ENCODE peak calls at places on chromosome 7, in five cellular contexts. D is lung; P is naive thymus-derived CD4-positive, alpha-beta T cell; H is H7; E is GM12865. Z is an unnamed sample.

GRCh38 chr7:47343056-47343455 is 238.9 kb downstream of the TNS3 start:
- DNase-seq in D (no peak), P (no peak), H (no peak), E (no peak), Z (no peak)

GRCh38 chr7:91424372-91424771 is 160.1 kb downstream of the FZD1 start:
- DNase-seq in D (no peak), P (no peak), H (peak), E (no peak), Z (peak)

GRCh38 chr7:155594961-155595366 is 48.6 kb upstream of the CNPY1 start:
- DNase-seq in D (no peak), P (no peak), H (peak), E (no peak), Z (no peak)

GRCh38 chr7:121504478-121504877 is 108.4 kb upstream of the FAM3C start:
- DNase-seq in D (no peak), P (no peak), H (no peak), E (no peak), Z (no peak)

GRCh38 chr7:94057955-94058354 is 53.8 kb upstream of the BET1 start:
- DNase-seq in D (no peak), P (no peak), H (no peak), E (no peak), Z (no peak)

GRCh38 chr7:80642871-80643270 is 4.4 kb downstream of the CD36 start:
- DNase-seq in D (no peak), P (no peak), H (no peak), E (no peak), Z (no peak)

GRCh38 chr7:92797284-92797683 is 39.1 kb downstream of the CDK6 start:
- DNase-seq in D (no peak), P (no peak), H (no peak), E (no peak), Z (no peak)

GRCh38 chr7:47071866-47072265 is 510.0 kb downstream of the TNS3 start:
- DNase-seq in D (no peak), P (no peak), H (no peak), E (no peak), Z (no peak)

GRCh38 chr7:75727881-75728592 is 10.7 kb downstream of the HIP1 start:
- DNase-seq in D (peak), P (no peak), H (peak), E (peak), Z (no peak)

GRCh38 chr7:107998150-107998549 is 4.8 kb downstream of the LAMB1 start:
- DNase-seq in D (no peak), P (no peak), H (no peak), E (no peak), Z (no peak)